ENCODE peak calls at places on chromosome 17, in eight cellular contexts. A is BJ; B is memory B cell; I is non-pigmented ciliary epithelial cell; Y is stimulated activated naive CD8-positive, alpha-beta T cell treated with anti-CD3 and anti-CD28 coated beads, Interleukin-15, amount 100 ng/mL, for 72 hours; X is NCI-H774; M is stimulated activated CD8-positive, alpha-beta memory T cell treated with anti-CD3 and anti-CD28 coated beads, Interleukin-12 subunit alpha, Interleukin-12 subunit beta, amount 100 ng/mL, for 1 hour; N is Kasumi-1. V is an unnamed sample.

GRCh38 chr17:83178533-83179201 is 99.3 kb downstream of the METRNL start:
- DNase-seq in Y (peak; percentile 6), A (no peak), B (no peak), M (no peak), I (no peak), X (peak; percentile 42), N (no peak), V (no peak)

GRCh38 chr17:35684046-35684802 is 47.2 kb upstream of the RASL10B start:
- DNase-seq in Y (no peak), X (no peak), B (no peak), A (peak; percentile 26), N (no peak), M (no peak), I (peak; percentile 37), V (no peak)

GRCh38 chr17:14061666-14062560 is 7.4 kb upstream of the COX10 start:
- DNase-seq in X (no peak), Y (no peak), N (no peak), B (no peak), A (no peak), I (peak; percentile 60), M (no peak), V (no peak)

GRCh38 chr17:49404906-49405305 is 9.8 kb downstream of the PHB1 start:
- DNase-seq in I (no peak), N (no peak), M (no peak), B (no peak), X (no peak), Y (no peak), A (no peak), V (no peak)

GRCh38 chr17:64622931-64623654 is 39.0 kb downstream of the SMURF2 start:
- DNase-seq in M (no peak), B (no peak), A (peak; percentile 47), N (no peak), Y (no peak), X (no peak), I (peak; percentile 65), V (no peak)

GRCh38 chr17:11935734-11936406 is 61.4 kb downstream of the ZNF18 start:
- DNase-seq in M (no peak), B (no peak), A (no peak), Y (peak; percentile 28), I (no peak), X (no peak), N (peak; percentile 29), V (no peak)

GRCh38 chr17:79919862-79920720 is 80.9 kb upstream of the CBX4 start:
- DNase-seq in Y (no peak), B (no peak), X (no peak), A (no peak), I (no peak), M (no peak), N (no peak), V (no peak)

GRCh38 chr17:50388728-50389127 is 8.6 kb downstream of the LRRC59 start:
- DNase-seq in Y (no peak), X (no peak), N (no peak), B (no peak), M (no peak), I (no peak), A (no peak), V (no peak)

GRCh38 chr17:39357488-39357887 is 43.9 kb downstream of the FBXL20 start:
- DNase-seq in N (no peak), Y (no peak), A (no peak), X (no peak), B (no peak), I (no peak), M (no peak), V (no peak)

GRCh38 chr17:35825206-35825605 is 15.9 kb downstream of the TAF15 start:
- DNase-seq in X (no peak), A (no peak), N (no peak), M (no peak), Y (no peak), B (no peak), I (no peak), V (no peak)

GRCh38 chr17:40107266-40107980 is 7.0 kb upstream of the NR1D1 start:
- DNase-seq in I (no peak), X (no peak), B (no peak), N (peak; percentile 91), A (no peak), Y (peak; percentile 34), M (no peak), V (no peak)

GRCh38 chr17:28701987-28702751 is 9.5 kb downstream of the PROCA1 start:
- DNase-seq in Y (no peak), X (peak; percentile 31), A (no peak), N (no peak), M (no peak), I (no peak), B (no peak), V (no peak)

GRCh38 chr17:82267575-82268379 is 5.7 kb downstream of the CSNK1D start:
- DNase-seq in X (no peak), I (peak; percentile 91), M (no peak), N (peak; percentile 91), Y (peak; percentile 40), B (no peak), A (peak; percentile 86), V (no peak)

GRCh38 chr17:2186937-2187336 is 116.6 kb downstream of the SMG6 start:
- DNase-seq in B (no peak), A (no peak), N (no peak), I (no peak), M (no peak), X (no peak), Y (no peak), V (no peak)

GRCh38 chr17:199806-200603 is 18.6 kb upstream of the DOC2B start:
- DNase-seq in X (no peak), I (no peak), Y (no peak), M (no peak), N (no peak), B (no peak), A (no peak), V (no peak)

GRCh38 chr17:42180922-42181850 is at the start of gene KCNH4:
- DNase-seq in M (peak; percentile 70), I (no peak), B (peak; percentile 82), A (no peak), X (peak; percentile 93), Y (peak; percentile 89), N (peak; percentile 73), V (peak; percentile 71)

GRCh38 chr17:14792751-14793150 is 472.4 kb downstream of the PMP22 start:
- DNase-seq in N (no peak), Y (no peak), I (no peak), A (no peak), B (no peak), M (no peak), X (no peak), V (no peak)

GRCh38 chr17:77146882-77147281 is 6.1 kb downstream of the SEC14L1 start:
- DNase-seq in X (peak; percentile 21), B (no peak), Y (no peak), M (no peak), N (no peak), I (no peak), A (no peak), V (no peak)

GRCh38 chr17:30450125-30451027 is 26.8 kb upstream of the GOSR1 start:
- DNase-seq in B (no peak), N (no peak), A (no peak), I (no peak), Y (no peak), X (no peak), M (no peak), V (no peak)

GRCh38 chr17:52157161-52157560 is 1.4 kb downstream of the CA10 start:
- DNase-seq in B (no peak), I (no peak), A (no peak), M (no peak), Y (no peak), X (no peak), N (no peak), V (no peak)

GRCh38 chr17:15926039-15926740 is 18.7 kb upstream of the ADORA2B start:
- DNase-seq in A (no peak), I (no peak), M (no peak), X (no peak), B (no peak), Y (no peak), N (no peak), V (no peak)

GRCh38 chr17:81400154-81400938 is 5.1 kb downstream of the BAHCC1 start:
- DNase-seq in M (no peak), Y (no peak), I (no peak), X (no peak), B (no peak), A (no peak), N (peak; percentile 73), V (no peak)

GRCh38 chr17:50201226-50201854 is at the start of gene COL1A1:
- DNase-seq in Y (no peak), I (no peak), M (no peak), N (no peak), X (no peak), B (no peak), A (no peak), V (no peak)

GRCh38 chr17:20966869-20967268 is 75.9 kb downstream of the USP22 start:
- DNase-seq in X (no peak), Y (peak; percentile 20), M (no peak), N (no peak), B (peak; percentile 25), A (no peak), I (no peak), V (no peak)

GRCh38 chr17:48068491-48068961 is 20.4 kb downstream of the NFE2L1 start:
- DNase-seq in X (no peak), B (no peak), M (no peak), A (peak; percentile 32), N (peak; percentile 74), I (no peak), Y (no peak), V (no peak)

GRCh38 chr17:52035336-52035915 is 123.1 kb downstream of the CA10 start:
- DNase-seq in X (peak; percentile 53), I (no peak), N (no peak), Y (no peak), B (no peak), A (no peak), M (no peak), V (no peak)

GRCh38 chr17:27609606-27610303 is 21.2 kb upstream of the LGALS9 start:
- DNase-seq in Y (no peak), M (no peak), X (no peak), I (peak; percentile 11), N (peak; percentile 69), A (no peak), B (no peak), V (no peak)

GRCh38 chr17:81249233-81250040 is 10.3 kb downstream of the NDUFAF8 start:
- DNase-seq in I (no peak), B (no peak), Y (no peak), M (no peak), A (no peak), X (no peak), N (no peak), V (no peak)

GRCh38 chr17:14525551-14526455 is 224.9 kb downstream of the HS3ST3B1 start:
- DNase-seq in I (no peak), Y (no peak), M (no peak), N (no peak), B (no peak), X (no peak), A (no peak), V (no peak)

V was measured in activated CD4-positive, CD25-positive, alpha-beta regulatory T cell treated with anti-CD3 and anti-CD28 coated beads, Interleukin-2, amount 50 U/mL, for 16 hours.